ENCODE peak calls at places on chromosomes 1 and 21, in seven cellular contexts. N is hepatocyte, T is epithelial cell of esophagus, Z is pancreas, X is B cell, D is heart right ventricle, V is fibroblast of lung. H is an unnamed sample.

GRCh38 chr1:173020138-173020742 is 30.5 kb downstream of the TNFSF18 start:
- DNase-seq in N (no peak), T (no peak), Z (no peak), X (peak), D (no peak), V (no peak), H (no peak)

GRCh38 chr1:160850541-160850940 is 12.1 kb downstream of the CD244 start:
- DNase-seq in N (no peak), T (no peak), Z (no peak), X (no peak), D (no peak), V (no peak), H (no peak)

GRCh38 chr1:156657971-156658319 is 16.0 kb downstream of the BCAN start:
- DNase-seq in N (no peak), T (no peak), Z (no peak), X (no peak), D (no peak), V (no peak), H (no peak)

GRCh38 chr1:109910123-109910962 is at the start of gene CSF1:
- DNase-seq in N (peak), T (no peak), Z (peak), X (peak), D (peak), V (peak), H (peak)

GRCh38 chr1:67952071-67952470 is 98.4 kb downstream of the DIRAS3 start:
- DNase-seq in N (no peak), T (no peak), Z (no peak), X (no peak), D (no peak), V (peak), H (peak)

GRCh38 chr1:38068220-38068979 is 21.8 kb upstream of the POU3F1 start:
- DNase-seq in N (no peak), T (no peak), Z (no peak), X (no peak), D (no peak), V (no peak), H (no peak)

GRCh38 chr1:43975249-43975961 is 645 bp downstream of the ATP6V0B start:
- DNase-seq in N (peak), T (peak), Z (peak), X (peak), D (peak), V (peak), H (no peak)

GRCh38 chr21:31580866-31581276 is 78.6 kb upstream of the SOD1 start:
- DNase-seq in N (peak), T (peak), Z (peak), X (peak), D (peak), V (peak), H (peak)

GRCh38 chr21:39523930-39524329 is 72.2 kb downstream of the SH3BGR start:
- DNase-seq in N (no peak), T (no peak), Z (no peak), X (no peak), D (no peak), V (no peak), H (no peak)

GRCh38 chr1:232805269-232806070 is at the start of gene MAP10:
- DNase-seq in N (peak), T (peak), Z (peak), X (peak), D (peak), V (peak), H (peak)

GRCh38 chr1:157969693-157970485 is 23.6 kb upstream of the KIRREL1 start:
- DNase-seq in N (peak), T (peak), Z (no peak), X (no peak), D (no peak), V (peak), H (peak)

GRCh38 chr1:172449585-172450523 is 6.0 kb upstream of the PIGC start:
- DNase-seq in N (peak), T (peak), Z (peak), X (peak), D (peak), V (peak), H (peak)

GRCh38 chr1:207847116-207847515 is 63.8 kb downstream of the CD34 start:
- DNase-seq in N (no peak), T (peak), Z (no peak), X (no peak), D (no peak), V (peak), H (peak)

GRCh38 chr1:36475910-36476604 is 6.7 kb downstream of the CSF3R start:
- DNase-seq in N (no peak), T (no peak), Z (no peak), X (no peak), D (no peak), V (no peak), H (no peak)

GRCh38 chr1:94981574-94981973 is 54.7 kb upstream of the CNN3 start:
- DNase-seq in N (no peak), T (no peak), Z (no peak), X (no peak), D (no peak), V (no peak), H (no peak)

GRCh38 chr1:44602675-44603610 is 71.3 kb downstream of the TMEM53 start:
- DNase-seq in N (no peak), T (no peak), Z (no peak), X (no peak), D (no peak), V (no peak), H (no peak)

GRCh38 chr1:39094685-39095084 is 68.5 kb downstream of the NDUFS5 start:
- DNase-seq in N (no peak), T (no peak), Z (no peak), X (no peak), D (no peak), V (no peak), H (no peak)

GRCh38 chr1:10694274-10694632 is 102.2 kb downstream of the CASZ1 start:
- DNase-seq in N (no peak), T (peak), Z (peak), X (peak), D (no peak), V (peak), H (no peak)

GRCh38 chr1:246215505-246215893 is 291.6 kb downstream of the SMYD3 start:
- DNase-seq in N (no peak), T (no peak), Z (no peak), X (no peak), D (no peak), V (no peak), H (no peak)

GRCh38 chr1:232704694-232705680 is 75.1 kb upstream of the SIPA1L2 start:
- DNase-seq in N (peak), T (peak), Z (no peak), X (no peak), D (no peak), V (peak), H (peak)

GRCh38 chr1:183023146-183023600 is at the start of gene LAMC1:
- DNase-seq in N (peak), T (peak), Z (peak), X (peak), D (peak), V (peak), H (peak)
- TF ChIP-seq CTCF in N (peak), T (no peak), Z (no peak), X (no peak), D (peak), V (no peak), H (peak)

GRCh38 chr1:175470078-175470477 is 273.3 kb downstream of the TNR start:
- DNase-seq in N (no peak), T (no peak), Z (no peak), X (no peak), D (no peak), V (peak), H (no peak)
- TF ChIP-seq CTCF in N (no peak), T (no peak), Z (no peak), X (no peak), D (no peak), V (no peak), H (no peak)

GRCh38 chr1:69305621-69306020 is 262.1 kb upstream of the LRRC7 start:
- DNase-seq in N (no peak), T (no peak), Z (no peak), X (no peak), D (no peak), V (no peak), H (no peak)
- TF ChIP-seq CTCF in N (no peak), T (no peak), Z (no peak), X (no peak), D (no peak), V (no peak), H (peak)

DNA sequence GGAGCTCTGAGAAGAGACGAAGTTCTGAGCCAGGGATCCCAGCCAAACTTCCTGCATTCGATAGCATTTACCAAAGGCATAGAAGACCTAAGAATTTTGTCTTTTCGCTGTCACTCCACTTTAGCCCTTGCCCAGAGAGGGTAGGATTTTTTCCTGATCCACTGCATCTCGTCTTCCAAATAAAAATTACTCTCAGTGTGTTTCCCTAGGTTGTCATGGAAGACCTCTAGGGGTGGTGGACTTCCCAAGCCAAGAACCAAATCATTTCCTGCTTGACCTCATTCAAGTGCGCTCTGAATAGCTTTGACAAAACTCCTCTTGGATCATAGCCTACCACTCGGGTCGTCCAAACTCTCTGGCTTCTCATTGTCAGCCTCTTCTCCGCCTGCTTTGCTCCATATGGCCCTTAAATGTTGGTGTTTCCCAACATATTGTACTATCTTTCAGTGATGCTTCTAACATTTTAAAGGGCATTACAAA is 444 bp upstream of the C1orf52 start:
- DNase-seq in N (no peak), T (no peak), Z (no peak), X (no peak), D (no peak), V (peak), H (no peak)
- TF ChIP-seq CTCF in N (no peak), T (no peak), Z (no peak), X (peak), D (no peak), V (no peak), H (no peak)

GRCh38 chr1:206798384-206798996 is 26.2 kb upstream of the IL10 start:
- DNase-seq in N (no peak), T (no peak), Z (no peak), X (no peak), D (no peak), V (no peak), H (no peak)

GRCh38 chr1:206799311-206799710 is 27.0 kb upstream of the IL10 start:
- DNase-seq in N (no peak), T (no peak), Z (no peak), X (no peak), D (no peak), V (peak), H (no peak)

GRCh38 chr1:206800411-206800810 is 28.1 kb upstream of the IL10 start:
- DNase-seq in N (no peak), T (peak), Z (no peak), X (no peak), D (no peak), V (peak), H (no peak)

GRCh38 chr1:206796984-206797402 is 24.7 kb upstream of the IL10 start:
- DNase-seq in N (no peak), T (no peak), Z (no peak), X (no peak), D (no peak), V (no peak), H (no peak)

DNA sequence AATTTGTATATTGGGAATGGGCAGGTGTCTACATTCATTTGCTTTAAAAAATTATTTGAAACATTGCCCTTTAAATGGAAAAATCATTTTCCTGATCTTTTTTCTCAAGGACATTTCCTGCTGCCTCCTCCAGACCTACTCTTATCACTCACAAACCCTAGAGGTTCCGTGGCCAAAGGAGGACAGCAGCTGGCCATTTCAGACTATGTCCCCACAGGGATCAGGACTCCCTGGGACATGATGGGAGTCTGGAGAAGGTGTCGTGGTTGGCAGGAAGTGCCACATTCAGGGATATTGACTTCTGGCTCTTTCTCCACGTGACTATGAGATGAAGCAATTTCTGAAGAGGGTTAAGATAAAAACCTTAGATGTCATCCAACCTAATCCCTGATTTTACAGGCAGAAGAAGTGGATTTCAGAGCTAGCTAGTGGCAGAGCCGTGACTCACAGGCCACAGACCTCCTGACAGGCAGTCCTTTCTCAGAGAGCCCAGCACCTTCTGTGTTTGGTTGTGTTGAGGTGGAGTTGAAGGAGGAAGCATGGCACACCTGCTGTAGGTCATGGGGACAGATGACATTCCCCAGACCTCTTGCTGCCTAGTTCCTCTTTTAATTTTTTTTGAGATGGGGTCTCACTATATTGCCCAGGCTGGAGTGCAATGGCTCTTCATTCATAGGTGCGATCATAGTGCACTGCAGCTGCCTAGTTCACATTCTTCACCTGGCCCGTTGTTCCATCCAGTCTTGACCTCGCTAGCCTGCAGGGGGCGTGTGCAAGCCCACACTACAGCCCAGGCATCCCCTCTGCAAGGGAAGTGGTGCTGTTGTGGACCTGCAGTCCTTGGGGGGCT is 25.5 kb upstream of the IL10 start:
- DNase-seq in N (peak), T (no peak), Z (no peak), X (peak), D (no peak), V (no peak), H (no peak)
- TF ChIP-seq CTCF in N (peak), T (peak), Z (no peak), X (peak), D (peak), V (peak), H (peak)

GRCh38 chr1:190957565-190957964 is 479.9 kb upstream of the BRINP3 start:
- DNase-seq in N (no peak), T (peak), Z (no peak), X (no peak), D (no peak), V (no peak), H (peak)
- TF ChIP-seq CTCF in N (peak), T (peak), Z (no peak), X (no peak), D (no peak), V (peak), H (peak)

DNA sequence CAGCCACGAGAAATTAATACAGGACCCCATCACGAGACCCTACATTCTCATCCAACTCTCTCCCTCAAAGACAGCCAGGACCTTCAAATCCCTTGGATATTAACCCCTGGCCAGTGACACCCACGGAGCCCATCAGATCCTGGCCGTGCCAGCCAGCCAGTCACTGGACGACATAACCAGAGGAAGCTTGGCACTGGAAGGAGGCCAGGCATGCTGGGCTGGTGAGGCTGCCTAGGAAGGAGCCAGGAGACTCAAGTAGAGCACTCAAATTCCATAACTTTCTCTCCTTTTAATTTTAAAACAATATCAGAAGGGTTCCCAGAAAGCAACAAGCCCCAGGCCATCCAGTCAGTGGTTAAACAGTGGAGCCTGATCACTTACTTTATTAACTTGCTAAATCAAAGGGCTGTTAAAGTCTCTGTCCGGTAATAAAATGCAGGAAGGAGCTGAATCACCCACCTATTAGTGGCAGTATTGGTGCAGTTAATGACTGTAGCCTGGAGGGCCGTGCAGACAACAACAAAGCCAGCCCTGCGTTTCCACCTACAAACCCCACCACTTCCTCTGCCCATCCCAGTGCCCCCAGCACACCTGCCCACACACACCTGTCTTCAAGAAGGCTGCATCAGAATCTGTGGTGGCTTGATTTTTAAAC is 78.0 kb downstream of the HIVEP3 start:
- DNase-seq in N (no peak), T (peak), Z (no peak), X (no peak), D (peak), V (no peak), H (peak)
- TF ChIP-seq CTCF in N (no peak), T (no peak), Z (no peak), X (no peak), D (no peak), V (no peak), H (no peak)

GRCh38 chr1:236604218-236605029 is at the start of gene HEATR1:
- DNase-seq in N (peak), T (peak), Z (peak), X (peak), D (peak), V (peak), H (peak)
- TF ChIP-seq CTCF in N (no peak), T (peak), Z (no peak), X (no peak), D (peak), V (peak), H (no peak)

H was measured in astrocyte of the spinal cord.